ENCODE peak calls at places on chromosomes 16 and 17, in five cellular contexts. X is HepG2, F is K562, C is GM12878, J is H1. L is an unnamed sample.

GRCh38 chr17:5381542-5381941 is 37.9 kb downstream of the NUP88 start:
- DNase-seq in C (no peak), J (no peak), F (no peak), X (no peak), L (no peak)

GRCh38 chr17:28953444-28954118 is 2.3 kb upstream of the PHF12 start:
- DNase-seq in F (peak), X (peak), J (peak), C (no peak), L (peak)

GRCh38 chr17:66415366-66416206 is 113.2 kb downstream of the PRKCA start:
- DNase-seq in F (no peak), J (no peak), C (no peak), X (peak), L (no peak)

GRCh38 chr16:85086347-85087291 is 25.7 kb downstream of the CIBAR2 start:
- DNase-seq in F (peak), C (no peak), J (peak), X (peak), L (peak)

GRCh38 chr16:88957887-88958577 is 19.0 kb downstream of the CBFA2T3 start:
- DNase-seq in X (no peak), C (no peak), J (no peak), F (no peak), L (no peak)

GRCh38 chr16:56793504-56793903 is 63.6 kb downstream of the NUP93 start:
- DNase-seq in J (no peak), X (peak), C (no peak), F (peak), L (peak)

GRCh38 chr17:80984749-80985148 is 6.9 kb upstream of the CHMP6 start:
- DNase-seq in C (no peak), J (no peak), X (peak), F (no peak), L (no peak)

GRCh38 chr17:6507535-6507934 is 48.8 kb downstream of the PITPNM3 start:
- DNase-seq in J (no peak), X (no peak), F (no peak), C (no peak), L (peak)

GRCh38 chr17:19290047-19290705 is 53.0 kb downstream of the EPN2 start:
- DNase-seq in C (no peak), X (no peak), F (no peak), J (no peak), L (no peak)

GRCh38 chr17:3626831-3627565 is 9.1 kb downstream of the SHPK start:
- DNase-seq in F (no peak), X (no peak), J (no peak), C (no peak), L (no peak)

GRCh38 chr17:16419074-16419928 is 3.9 kb downstream of the TRPV2 start:
- DNase-seq in X (peak), F (peak), C (peak), J (no peak), L (peak)

GRCh38 chr17:50144845-50145531 is 5.5 kb downstream of the PPP1R9B start:
- DNase-seq in C (no peak), F (no peak), J (no peak), X (no peak), L (no peak)

GRCh38 chr16:72927199-72928088 is 120.5 kb downstream of the ZFHX3 start:
- DNase-seq in J (no peak), F (no peak), X (peak), C (no peak), L (peak)

GRCh38 chr16:30350134-30350871 is 4.8 kb downstream of the CD2BP2 start:
- DNase-seq in X (no peak), J (no peak), C (peak), F (no peak), L (no peak)

GRCh38 chr16:8295436-8295835 is 294.9 kb downstream of the TMEM114 start:
- DNase-seq in J (no peak), C (no peak), F (no peak), X (no peak), L (no peak)

GRCh38 chr17:9755083-9755482 is 36.3 kb downstream of the DHRS7C start:
- DNase-seq in F (no peak), J (no peak), X (no peak), C (no peak), L (no peak)

GRCh38 chr17:691423-691822 is 23.2 kb downstream of the VPS53 start:
- DNase-seq in F (no peak), X (no peak), J (no peak), C (no peak), L (peak)

GRCh38 chr17:55601874-55602364 is 90.7 kb upstream of the SMIM36 start:
- DNase-seq in J (peak), X (peak), C (no peak), F (peak), L (peak)

GRCh38 chr17:29613371-29613837 is 9.3 kb downstream of the CORO6 start:
- DNase-seq in F (no peak), J (peak), X (peak), C (no peak), L (peak)

GRCh38 chr17:50803676-50804075 is 31.7 kb upstream of the WFIKKN2 start:
- DNase-seq in F (no peak), X (no peak), C (no peak), J (no peak), L (no peak)

GRCh38 chr17:78748730-78749317 is 33.2 kb downstream of the CYTH1 start:
- DNase-seq in J (no peak), C (peak), X (peak), F (peak), L (no peak)

GRCh38 chr17:74758846-74759163 is 10.4 kb downstream of the NHERF1 start:
- DNase-seq in C (no peak), J (no peak), F (no peak), X (no peak), L (no peak)

GRCh38 chr17:74759941-74760340 is 11.5 kb downstream of the NHERF1 start:
- DNase-seq in X (no peak), F (peak), J (no peak), C (no peak), L (no peak)

GRCh38 chr17:74757931-74758845 is 9.8 kb downstream of the NHERF1 start:
- DNase-seq in J (no peak), F (no peak), X (no peak), C (no peak), L (no peak)

GRCh38 chr17:74760404-74761105 is 12.1 kb downstream of the NHERF1 start:
- DNase-seq in J (no peak), C (no peak), X (no peak), F (peak), L (no peak)

GRCh38 chr17:74759243-74759801 is 10.9 kb downstream of the NHERF1 start:
- DNase-seq in F (no peak), J (no peak), X (no peak), C (no peak), L (no peak)
- TF ChIP-seq HDAC2 in F (no peak), J (no peak), X (no peak), C (no peak), L (no peak)

GRCh38 chr17:64635647-64636305 is 26.3 kb downstream of the SMURF2 start:
- DNase-seq in J (no peak), C (peak), X (no peak), F (no peak), L (peak)

GRCh38 chr17:64638552-64639198 is 23.4 kb downstream of the SMURF2 start:
- DNase-seq in J (no peak), F (no peak), X (no peak), C (no peak), L (no peak)

DNA sequence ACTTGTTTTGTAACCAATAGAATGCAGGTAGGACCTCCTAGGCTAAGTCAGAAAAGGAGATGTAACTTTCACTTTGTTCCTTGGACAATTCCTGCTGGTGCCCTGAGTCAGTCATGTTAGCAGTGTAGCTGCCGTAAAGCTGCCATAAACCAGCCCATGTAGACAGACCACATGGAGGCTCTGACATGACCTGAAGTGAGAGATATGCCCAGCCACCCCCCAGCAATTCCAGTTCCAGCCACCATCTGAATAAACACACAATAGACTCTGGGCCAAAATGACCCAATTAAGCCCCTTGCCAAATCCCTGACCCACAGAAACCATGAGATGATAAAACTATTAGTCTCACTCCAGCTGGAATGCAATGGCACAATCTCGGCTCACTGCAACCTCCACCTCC is 20.6 kb downstream of the SMURF2 start:
- DNase-seq in C (no peak), J (no peak), X (no peak), F (peak), L (peak)
- TF ChIP-seq HDAC2 in C (no peak), J (no peak), X (no peak), F (no peak), L (no peak)

DNA sequence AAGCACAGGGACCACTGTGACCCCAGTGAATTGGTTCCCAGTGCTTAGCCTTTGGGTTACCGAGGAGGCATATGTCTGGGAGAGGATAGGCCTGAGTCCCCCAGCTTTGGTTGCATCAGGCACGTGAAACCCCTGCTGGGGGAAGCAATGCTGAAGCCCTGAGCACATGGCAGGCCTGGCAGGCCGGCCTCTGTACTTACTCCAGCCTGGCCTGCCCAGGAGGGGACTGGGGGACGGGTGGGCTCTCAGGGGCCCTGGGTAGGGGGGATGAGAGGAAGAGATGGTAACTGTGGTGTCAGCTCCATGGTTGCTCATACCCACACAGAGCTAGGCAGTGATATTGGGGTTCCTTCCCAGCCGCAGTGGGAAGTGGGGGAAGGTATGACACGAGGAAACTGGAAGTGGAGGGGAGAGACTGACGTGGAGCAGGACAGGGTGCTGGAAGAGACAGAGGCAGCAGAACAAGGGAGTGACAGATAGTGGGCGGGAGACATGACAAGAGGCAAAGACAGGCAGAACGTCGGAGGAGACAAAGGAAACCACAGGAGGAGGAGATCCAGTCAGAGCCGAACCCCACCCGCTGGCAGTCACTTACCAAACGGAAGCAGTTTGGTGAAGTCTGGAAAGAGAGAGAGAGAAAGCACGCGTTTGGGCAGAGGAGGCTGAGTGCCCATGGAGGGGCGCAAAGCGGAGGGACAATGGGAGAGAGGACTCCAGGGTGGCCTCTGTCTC is 9.1 kb downstream of the TMEM208 start:
- DNase-seq in F (peak), X (no peak), J (no peak), C (no peak), L (no peak)
- TF ChIP-seq HDAC2 in F (no peak), X (no peak), J (no peak), C (no peak), L (no peak)

GRCh38 chr17:40306395-40306794 is 2.6 kb upstream of the RARA start:
- DNase-seq in J (no peak), C (no peak), X (no peak), F (peak), L (no peak)

GRCh38 chr17:40307691-40308289 is 1.2 kb upstream of the RARA start:
- DNase-seq in F (peak), C (no peak), X (no peak), J (no peak), L (no peak)

GRCh38 chr17:40309031-40309937 is at the start of gene RARA:
- DNase-seq in X (peak), J (peak), C (no peak), F (peak), L (peak)

GRCh38 chr17:40304464-40304863 is 4.5 kb upstream of the RARA start:
- DNase-seq in X (no peak), C (no peak), F (no peak), J (no peak), L (no peak)

DNA sequence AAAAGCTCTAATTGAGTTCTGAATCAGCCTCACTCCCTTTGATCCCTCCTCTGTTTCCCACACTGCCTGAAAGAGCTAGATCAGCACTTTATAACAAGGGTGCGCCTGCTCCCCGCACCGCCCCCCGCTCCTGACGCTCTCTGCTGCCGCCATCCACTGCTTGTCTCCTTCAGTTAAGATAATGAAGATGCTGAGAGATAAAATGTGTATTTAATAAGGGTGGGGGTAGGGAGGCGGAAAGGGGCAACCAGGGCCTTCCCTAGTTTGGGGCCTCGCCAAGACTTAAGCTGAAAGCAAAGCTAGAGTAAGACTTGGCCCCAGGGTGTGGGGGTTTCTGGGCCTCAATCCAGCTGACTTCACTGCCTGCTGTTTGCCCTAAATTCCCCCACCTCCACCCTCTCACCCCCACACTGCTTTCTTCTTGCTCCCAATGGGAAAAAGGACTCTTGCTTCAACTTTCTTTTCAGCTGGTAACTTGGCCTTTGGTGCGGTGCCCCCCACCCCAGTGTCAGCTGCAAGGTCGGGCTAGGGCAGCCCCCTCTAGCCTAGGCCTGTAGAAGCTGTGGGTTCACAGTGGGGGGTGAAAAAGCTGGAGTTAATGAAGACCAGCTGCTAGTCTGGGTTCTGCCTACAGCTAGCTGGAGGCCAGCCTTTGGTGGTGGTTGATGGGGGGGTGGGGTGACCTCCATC is 1.8 kb upstream of the RARA start:
- DNase-seq in F (peak), X (no peak), C (no peak), J (no peak), L (no peak)
- TF ChIP-seq HDAC2 in F (no peak), X (no peak), C (no peak), J (no peak), L (no peak)

GRCh38 chr16:81116285-81116684 is 20.1 kb upstream of the GCSH start:
- DNase-seq in F (no peak), J (no peak), C (no peak), X (no peak), L (no peak)
- TF ChIP-seq HDAC2 in F (no peak), J (no peak), C (no peak), X (no peak), L (no peak)

GRCh38 chr16:48383204-48383876 is 1.9 kb downstream of the SIAH1 start:
- DNase-seq in F (no peak), J (no peak), X (no peak), C (no peak), L (no peak)

GRCh38 chr16:48378836-48379235 is 6.4 kb downstream of the SIAH1 start:
- DNase-seq in C (no peak), F (peak), X (no peak), J (no peak), L (no peak)

GRCh38 chr16:48383877-48384304 is 1.3 kb downstream of the SIAH1 start:
- DNase-seq in C (no peak), X (peak), J (no peak), F (peak), L (peak)

GRCh38 chr16:48382131-48382530 is 3.1 kb downstream of the SIAH1 start:
- DNase-seq in J (no peak), X (no peak), F (no peak), C (no peak), L (no peak)

DNA sequence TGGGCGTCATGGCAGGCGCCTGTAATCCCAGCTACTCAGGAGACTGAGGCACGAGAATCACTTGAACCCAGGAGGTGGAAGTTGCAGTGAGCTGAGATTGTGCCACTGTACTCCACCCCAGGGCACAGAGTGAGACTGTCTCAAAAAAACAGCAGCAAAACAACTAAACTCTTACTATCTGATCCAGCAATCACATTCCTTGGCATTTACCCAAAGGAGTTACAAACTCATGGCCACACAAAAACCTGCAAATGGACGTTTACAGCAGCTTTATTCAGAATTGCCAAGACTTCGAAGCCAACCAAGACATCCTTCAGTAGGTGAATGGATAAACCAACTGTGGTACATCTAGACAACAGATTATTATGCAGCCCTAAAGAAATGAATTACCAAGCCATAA is 4.0 kb downstream of the SIAH1 start:
- DNase-seq in X (no peak), C (no peak), F (peak), J (no peak), L (no peak)
- TF ChIP-seq HDAC2 in X (no peak), C (no peak), F (no peak), J (no peak), L (no peak)

DNA sequence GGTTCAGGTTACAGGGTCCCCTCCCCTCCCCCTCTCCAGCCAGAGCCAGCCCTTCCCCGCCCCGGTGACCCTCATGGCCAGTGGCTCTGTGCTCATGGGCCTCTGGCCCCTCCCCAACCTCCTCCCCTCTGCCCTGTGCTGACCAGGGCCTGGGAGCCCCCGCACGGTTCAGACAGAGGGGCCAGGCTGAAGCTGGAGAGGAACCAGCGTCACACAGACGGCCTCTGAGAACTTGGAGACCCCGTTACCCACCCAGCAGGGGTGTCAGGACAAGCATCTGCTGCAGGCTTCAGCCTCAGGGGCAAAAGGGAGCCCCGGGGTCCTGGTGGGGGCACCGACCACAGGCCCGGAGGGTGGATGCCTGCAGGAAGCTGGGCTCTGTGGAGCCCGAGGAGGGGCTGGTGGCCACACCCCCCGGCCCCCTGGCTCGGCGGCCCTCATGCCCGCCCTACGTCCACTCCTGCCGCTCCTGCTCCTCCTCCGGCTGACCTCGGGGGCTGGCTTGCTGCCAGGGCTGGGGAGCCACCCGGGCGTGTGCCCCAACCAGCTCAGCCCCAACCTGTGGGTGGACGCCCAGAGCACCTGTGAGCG is at the start of gene WFIKKN1:
- DNase-seq in J (peak), X (peak), C (no peak), F (peak), L (no peak)
- TF ChIP-seq HDAC2 in J (no peak), X (no peak), C (no peak), F (no peak), L (no peak)

L was measured in A549.